ENCODE peak calls at places on chromosomes 2 and 18, in four cellular contexts. One of them, this sample, is unnamed.

GRCh38 chr2:42613281-42614064 is 45.0 kb downstream of the MTA3 start:
- DNase-seq in mesenchymal stem cell: no peak
- DNase-seq in Karpas-422: no peak
- DNase-seq in trophoblast cell: no peak
- DNase-seq in this sample: no peak

GRCh38 chr2:108324531-108325256 is 36.0 kb downstream of the SULT1C2 start:
- DNase-seq in Karpas-422: no peak
- DNase-seq in mesenchymal stem cell: peak
- DNase-seq in trophoblast cell: no peak
- DNase-seq in this sample: no peak

GRCh38 chr2:170500770-170501169 is 214.4 kb upstream of the SP5 start:
- DNase-seq in mesenchymal stem cell: peak
- DNase-seq in trophoblast cell: no peak
- DNase-seq in Karpas-422: no peak
- DNase-seq in this sample: no peak

GRCh38 chr2:167928434-167928833 is 319.0 kb downstream of the STK39 start:
- DNase-seq in mesenchymal stem cell: no peak
- DNase-seq in trophoblast cell: no peak
- DNase-seq in Karpas-422: no peak
- DNase-seq in this sample: no peak

GRCh38 chr18:67425724-67426123 is 90.8 kb downstream of the DSEL start:
- DNase-seq in Karpas-422: no peak
- DNase-seq in mesenchymal stem cell: peak
- DNase-seq in trophoblast cell: peak
- DNase-seq in this sample: peak

GRCh38 chr2:162166745-162167144 is 14.7 kb upstream of the GCG start:
- DNase-seq in Karpas-422: no peak
- DNase-seq in mesenchymal stem cell: no peak
- DNase-seq in trophoblast cell: no peak
- DNase-seq in this sample: no peak

GRCh38 chr2:204544961-204545860 is at the start of gene PARD3B:
- DNase-seq in mesenchymal stem cell: peak
- DNase-seq in trophoblast cell: peak
- DNase-seq in Karpas-422: no peak
- DNase-seq in this sample: peak

GRCh38 chr18:21100141-21100540 is 11.5 kb downstream of the ROCK1 start:
- DNase-seq in mesenchymal stem cell: peak
- DNase-seq in Karpas-422: no peak
- DNase-seq in trophoblast cell: no peak
- DNase-seq in this sample: peak

GRCh38 chr2:197399887-197400540 is 34.8 kb downstream of the SF3B1 start:
- DNase-seq in mesenchymal stem cell: no peak
- DNase-seq in Karpas-422: no peak
- DNase-seq in trophoblast cell: no peak
- DNase-seq in this sample: no peak

GRCh38 chr2:9762941-9763340 is 80.3 kb upstream of the TAF1B start:
- DNase-seq in Karpas-422: no peak
- DNase-seq in trophoblast cell: no peak
- DNase-seq in mesenchymal stem cell: no peak
- DNase-seq in this sample: no peak
- H3K9ac ChIP-seq in Karpas-422: no peak
- H3K9ac ChIP-seq in trophoblast cell: no peak
- H3K9ac ChIP-seq in mesenchymal stem cell: no peak
- H3K9ac ChIP-seq in this sample: no peak

DNA sequence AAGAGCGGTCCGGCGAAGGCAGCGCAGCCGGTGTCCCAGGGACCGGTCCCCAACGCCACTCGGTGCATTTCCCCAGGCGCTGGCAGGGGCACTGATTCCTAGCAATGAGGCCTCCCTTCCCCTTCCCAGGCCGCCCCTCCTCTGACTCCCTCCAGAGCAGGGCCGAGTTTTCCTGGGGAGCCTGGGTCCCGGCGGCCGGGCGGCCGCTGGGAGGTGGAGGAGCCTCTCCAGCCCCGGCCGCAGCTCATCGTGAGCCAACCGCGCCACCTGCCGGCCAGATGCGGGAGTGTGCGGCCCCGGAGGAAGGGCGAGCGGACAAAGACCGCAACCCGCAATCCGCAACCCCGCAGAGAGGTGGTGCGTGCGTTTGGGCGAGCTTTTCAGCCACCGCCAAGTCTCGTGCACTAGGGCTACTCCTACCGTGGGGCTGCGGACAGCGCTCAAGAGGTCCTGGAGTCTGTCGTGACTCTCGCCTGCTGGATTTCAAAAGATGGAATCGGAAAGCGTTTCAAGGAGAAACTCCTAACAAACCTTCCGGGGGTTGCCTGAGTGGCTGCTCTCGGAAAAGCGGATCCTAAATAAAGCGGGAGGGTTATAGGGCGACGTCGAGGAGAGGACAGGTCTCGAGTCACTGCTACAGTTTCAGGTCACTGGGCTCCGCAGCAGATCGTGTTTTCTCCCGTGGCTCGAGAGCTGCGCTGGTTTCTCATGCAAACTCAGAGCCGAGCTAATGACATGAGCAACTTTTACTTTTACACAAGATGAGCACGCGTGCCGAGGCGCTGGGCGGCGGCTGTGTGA is 1.5 kb upstream of the EPHA4 start:
- DNase-seq in mesenchymal stem cell: peak
- DNase-seq in trophoblast cell: peak
- DNase-seq in Karpas-422: peak
- DNase-seq in this sample: peak
- H3K9ac ChIP-seq in mesenchymal stem cell: peak
- H3K9ac ChIP-seq in trophoblast cell: peak
- H3K9ac ChIP-seq in Karpas-422: peak
- H3K9ac ChIP-seq in this sample: peak

GRCh38 chr2:224565452-224566035 is 19.6 kb downstream of the CUL3 start:
- DNase-seq in mesenchymal stem cell: no peak
- DNase-seq in trophoblast cell: no peak
- DNase-seq in Karpas-422: no peak
- DNase-seq in this sample: no peak

GRCh38 chr2:224561234-224562005 is 23.7 kb downstream of the CUL3 start:
- DNase-seq in trophoblast cell: no peak
- DNase-seq in mesenchymal stem cell: no peak
- DNase-seq in Karpas-422: peak
- DNase-seq in this sample: no peak

GRCh38 chr2:224563537-224563936 is 21.6 kb downstream of the CUL3 start:
- DNase-seq in trophoblast cell: no peak
- DNase-seq in Karpas-422: no peak
- DNase-seq in mesenchymal stem cell: peak
- DNase-seq in this sample: no peak

GRCh38 chr2:224560549-224560948 is 24.6 kb downstream of the CUL3 start:
- DNase-seq in mesenchymal stem cell: no peak
- DNase-seq in trophoblast cell: no peak
- DNase-seq in Karpas-422: no peak
- DNase-seq in this sample: no peak

GRCh38 chr2:224562831-224563230 is 22.3 kb downstream of the CUL3 start:
- DNase-seq in mesenchymal stem cell: peak
- DNase-seq in Karpas-422: no peak
- DNase-seq in trophoblast cell: no peak
- DNase-seq in this sample: no peak
- H3K9ac ChIP-seq in mesenchymal stem cell: no peak
- H3K9ac ChIP-seq in Karpas-422: peak
- H3K9ac ChIP-seq in trophoblast cell: no peak
- H3K9ac ChIP-seq in this sample: no peak

GRCh38 chr2:3578987-3579386 is 3.9 kb downstream of the RPS7 start:
- DNase-seq in Karpas-422: no peak
- DNase-seq in trophoblast cell: no peak
- DNase-seq in mesenchymal stem cell: no peak
- DNase-seq in this sample: no peak
- H3K9ac ChIP-seq in Karpas-422: no peak
- H3K9ac ChIP-seq in trophoblast cell: no peak
- H3K9ac ChIP-seq in mesenchymal stem cell: peak
- H3K9ac ChIP-seq in this sample: peak

GRCh38 chr2:201072201-201072530 is 365 bp downstream of the NDUFB3 start:
- DNase-seq in Karpas-422: no peak
- DNase-seq in mesenchymal stem cell: no peak
- DNase-seq in trophoblast cell: no peak
- DNase-seq in this sample: no peak
- H3K9ac ChIP-seq in Karpas-422: peak
- H3K9ac ChIP-seq in mesenchymal stem cell: peak
- H3K9ac ChIP-seq in trophoblast cell: peak
- H3K9ac ChIP-seq in this sample: peak

DNA sequence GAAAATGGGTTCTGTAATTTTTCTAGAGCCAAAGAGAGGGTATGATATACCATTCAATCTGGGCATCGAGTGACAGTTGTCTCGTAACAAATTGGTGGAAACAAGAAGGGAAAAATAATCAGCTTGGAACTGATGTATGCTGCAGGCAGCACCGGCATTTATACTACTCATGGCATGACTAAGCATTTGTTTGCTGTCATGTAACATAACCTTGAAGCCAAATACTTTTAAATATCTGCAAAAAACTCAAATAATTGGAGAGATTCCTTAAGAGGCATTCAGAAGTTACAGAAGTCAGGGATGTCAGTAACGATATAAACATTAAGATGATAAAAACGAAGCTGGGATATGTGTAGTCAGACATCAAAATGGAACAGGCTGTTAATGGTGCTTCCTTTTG is 157.3 kb upstream of the MMADHC start:
- DNase-seq in mesenchymal stem cell: peak
- DNase-seq in trophoblast cell: no peak
- DNase-seq in Karpas-422: no peak
- DNase-seq in this sample: no peak
- H3K9ac ChIP-seq in mesenchymal stem cell: peak
- H3K9ac ChIP-seq in trophoblast cell: no peak
- H3K9ac ChIP-seq in Karpas-422: no peak
- H3K9ac ChIP-seq in this sample: no peak

GRCh38 chr2:1730047-1730937 is 14.0 kb downstream of the PXDN start:
- DNase-seq in trophoblast cell: peak
- DNase-seq in mesenchymal stem cell: peak
- DNase-seq in Karpas-422: no peak
- DNase-seq in this sample: peak
- H3K9ac ChIP-seq in trophoblast cell: no peak
- H3K9ac ChIP-seq in mesenchymal stem cell: peak
- H3K9ac ChIP-seq in Karpas-422: no peak
- H3K9ac ChIP-seq in this sample: peak